ENCODE peak calls at places on chromosomes 5 and 9, in ten cellular contexts. J is IMR-90, U is hepatocyte, Q is MM.1S, F is OCI-LY7, A is neural progenitor cell, I is GM23338, W is osteoblast, V is GM12878, C is PC-9. K is an unnamed sample.
A peak's percentile ranks its signal among the peaks of the same experiment; 100 is the strongest.

GRCh38 chr9:136847827-136848392 is 1.3 kb upstream of the PHPT1 start:
- DNase-seq in U (peak; percentile 93), A (peak; percentile 91), F (peak; percentile 76), Q (peak; percentile 92), J (peak; percentile 73), V (peak; percentile 23), C (peak; percentile 79), I (peak; percentile 86), W (peak; percentile 98), K (peak; percentile 92)

GRCh38 chr9:87713278-87713989 is 12.5 kb upstream of the CTSL start:
- DNase-seq in J (peak; percentile 99), I (peak; percentile 27), F (no peak), Q (no peak), W (peak; percentile 90), V (no peak), C (peak; percentile 89), U (peak; percentile 78), A (no peak), K (peak; percentile 100)

GRCh38 chr5:113806823-113807222 is 293.3 kb downstream of the YTHDC2 start:
- DNase-seq in A (peak; percentile 11), V (no peak), Q (no peak), I (no peak), W (no peak), C (no peak), F (no peak), J (peak; percentile 4), U (peak; percentile 29), K (peak; percentile 62)

GRCh38 chr9:135343136-135343535 is 136.4 kb upstream of the PPP1R26 start:
- DNase-seq in J (no peak), U (no peak), I (no peak), W (peak; percentile 46), Q (no peak), C (no peak), A (no peak), V (no peak), F (no peak), K (no peak)

GRCh38 chr9:122897969-122898368 is 7.2 kb downstream of the RC3H2 start:
- DNase-seq in J (peak; percentile 46), A (no peak), V (no peak), W (peak; percentile 82), I (no peak), U (no peak), Q (no peak), C (no peak), F (peak; percentile 11), K (peak; percentile 70)

GRCh38 chr5:54385994-54386393 is 69.5 kb upstream of the HSPB3 start:
- DNase-seq in A (no peak), C (no peak), W (no peak), V (no peak), U (no peak), I (no peak), F (no peak), J (no peak), Q (no peak), K (no peak)

GRCh38 chr5:38555354-38556114 is 912 bp downstream of the LIFR start:
- DNase-seq in I (peak; percentile 21), J (no peak), A (no peak), U (no peak), Q (no peak), W (no peak), C (no peak), F (no peak), V (no peak), K (peak; percentile 21)

GRCh38 chr5:140182075-140182709 is 7.2 kb downstream of the CYSTM1 start:
- DNase-seq in V (no peak), J (no peak), A (no peak), I (no peak), C (no peak), F (no peak), U (no peak), W (no peak), Q (no peak), K (peak; percentile 89)

DNA sequence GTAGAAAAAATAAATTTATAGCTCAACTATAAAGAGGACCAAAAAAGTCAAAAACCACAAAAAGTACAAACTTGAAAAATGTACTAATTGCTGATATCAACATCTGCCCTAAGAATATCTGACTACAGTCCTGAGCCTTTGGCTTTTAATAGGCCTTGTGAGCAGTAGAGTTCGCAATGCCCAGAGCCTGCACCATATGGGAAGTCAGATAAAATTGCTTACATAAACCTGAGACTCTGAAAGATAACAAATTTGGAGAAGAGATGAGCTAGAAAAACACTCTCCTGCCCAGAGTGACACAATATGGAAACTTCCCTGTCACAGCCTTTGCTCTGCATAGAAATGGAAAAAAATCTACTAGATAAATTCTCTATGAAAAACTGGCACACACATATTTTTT is 368.0 kb upstream of the GRIN3A start:
- DNase-seq in C (no peak), U (no peak), F (no peak), J (no peak), W (no peak), Q (no peak), A (no peak), V (no peak), I (no peak), K (no peak)
- H2AFZ ChIP-seq in C (no peak overlapping the region), U (no peak overlapping the region), F (no peak overlapping the region), J (no peak overlapping the region), W (no peak overlapping the region), Q (no peak overlapping the region), A (no peak overlapping the region), V (no peak overlapping the region), I (no peak overlapping the region), K (no peak overlapping the region)

GRCh38 chr5:10579537-10580521 is 16.0 kb downstream of the ANKRD33B start:
- DNase-seq in U (no peak), J (no peak), A (no peak), C (no peak), Q (no peak), W (no peak), F (no peak), I (no peak), V (no peak), K (no peak)

GRCh38 chr5:10581424-10581748 is 17.5 kb downstream of the ANKRD33B start:
- DNase-seq in C (peak; percentile 52), V (no peak), F (no peak), A (no peak), W (no peak), I (no peak), U (no peak), J (no peak), Q (no peak), K (no peak)

GRCh38 chr5:10581867-10582511 is 18.1 kb downstream of the ANKRD33B start:
- DNase-seq in J (no peak), A (no peak), F (no peak), V (no peak), C (no peak), U (no peak), Q (no peak), W (peak; percentile 69), I (no peak), K (peak; percentile 29)

GRCh38 chr5:10582512-10582897 is 18.6 kb downstream of the ANKRD33B start:
- DNase-seq in I (no peak), J (no peak), W (no peak), V (no peak), Q (no peak), A (no peak), U (no peak), C (no peak), F (no peak), K (no peak)

GRCh38 chr5:10580531-10581423 is 16.9 kb downstream of the ANKRD33B start:
- DNase-seq in F (no peak), Q (no peak), J (no peak), I (no peak), V (no peak), U (no peak), A (no peak), C (no peak), W (no peak), K (no peak)
- H4K20me1 ChIP-seq in F (no peaks in the 10 kb centered on the region), Q (no peaks in the 10 kb centered on the region), J (peaks cover 68% of the 10 kb centered on the region), I (no peaks in the 10 kb centered on the region), V (peaks cover 3% of the 10 kb centered on the region), U (no peaks in the 10 kb centered on the region), A (no peaks in the 10 kb centered on the region), C (no peaks in the 10 kb centered on the region), W (peaks cover 13% of the 10 kb centered on the region), K (no peaks in the 10 kb centered on the region)

DNA sequence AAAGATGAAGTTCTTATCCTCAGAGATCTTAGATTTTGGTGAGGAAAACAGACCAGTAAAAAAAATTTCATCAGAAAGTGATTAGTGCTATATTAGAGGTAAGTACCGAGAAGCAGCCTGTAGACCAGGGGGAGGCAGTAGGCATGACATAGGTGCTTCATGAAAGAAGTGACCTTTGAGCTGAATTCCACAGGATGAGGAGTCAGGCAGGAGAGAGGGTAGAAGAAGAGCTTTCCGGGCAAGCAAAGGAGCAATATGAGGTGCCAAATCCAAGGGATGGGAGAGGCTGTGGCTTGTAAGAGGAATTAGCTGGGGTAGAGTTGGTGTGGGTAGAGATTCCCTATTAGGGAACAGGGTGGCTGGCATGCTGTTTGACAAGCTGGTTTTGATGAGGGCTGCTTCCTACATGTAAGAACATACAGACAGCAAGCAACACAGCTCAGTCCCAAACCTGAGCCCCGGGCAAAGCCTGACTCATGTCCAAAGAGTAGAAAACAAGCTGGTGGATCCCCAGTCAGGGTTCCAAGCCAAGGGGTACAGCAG is 48.4 kb upstream of the PWWP2A start:
- DNase-seq in A (no peak), C (peak; percentile 41), F (no peak), W (no peak), J (no peak), V (no peak), U (no peak), Q (no peak), I (no peak), K (no peak)
- H2AFZ ChIP-seq in A (no peak overlapping the region), C (peak overlapping the region; percentile 46), F (no peak overlapping the region), W (peak overlapping the region; percentile 75), J (peak overlapping the region; percentile 47), V (no peak overlapping the region), U (no peak overlapping the region), Q (no peak overlapping the region), I (no peak overlapping the region), K (no peak overlapping the region)

GRCh38 chr9:112790231-112790774 is 39.7 kb downstream of the SNX30 start:
- DNase-seq in U (no peak), V (no peak), A (no peak), J (no peak), I (no peak), C (no peak), F (no peak), W (no peak), Q (no peak), K (peak; percentile 51)
- H4K20me1 ChIP-seq in U (peaks cover 4% of the 10 kb centered on the region), V (no peaks in the 10 kb centered on the region), A (peaks cover 8% of the 10 kb centered on the region), J (peaks cover 14% of the 10 kb centered on the region), I (peaks cover 8% of the 10 kb centered on the region), C (no peaks in the 10 kb centered on the region), F (peaks cover 6% of the 10 kb centered on the region), W (peaks cover 20% of the 10 kb centered on the region), Q (no peaks in the 10 kb centered on the region), K (no peaks in the 10 kb centered on the region)

DNA sequence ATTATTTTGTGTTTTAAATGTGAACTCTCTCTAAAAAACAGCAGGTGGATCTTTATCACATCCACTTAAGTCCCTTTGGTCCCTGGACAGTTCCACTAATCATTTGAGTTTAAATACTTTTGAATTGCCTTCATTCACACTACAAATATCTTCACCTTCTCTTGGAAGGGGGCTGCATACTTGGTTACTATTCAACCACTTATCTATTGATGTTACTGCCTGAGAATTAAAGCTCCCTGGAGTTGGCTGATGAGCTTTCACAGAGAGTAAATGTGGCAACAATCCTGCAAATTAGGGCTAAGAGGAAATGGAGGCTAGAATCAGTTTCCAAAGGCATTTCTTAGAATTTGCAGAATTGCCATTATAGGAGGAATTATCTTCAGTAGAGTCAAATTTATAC is 180.4 kb downstream of the ST8SIA4 start:
- DNase-seq in C (no peak), V (no peak), I (peak; percentile 5), W (no peak), U (no peak), Q (no peak), A (peak; percentile 47), F (no peak), J (no peak), K (no peak)
- H2AFZ ChIP-seq in C (no peak overlapping the region), V (no peak overlapping the region), I (no peak overlapping the region), W (no peak overlapping the region), U (no peak overlapping the region), Q (no peak overlapping the region), A (no peak overlapping the region), F (peak overlapping the region; percentile 1), J (no peak overlapping the region), K (no peak overlapping the region)

K was measured in GM23248.